ENCODE peak calls at places on chromosome 19, in ten cellular contexts. X is right lobe of liver; L is heart right ventricle; S is tibial artery; R is colonic mucosa; T is A549; K is CD8-positive, alpha-beta memory T cell; W is A673; D is tibial nerve; J is IMR-90. V is an unnamed sample.
A peak's percentile ranks its signal among the peaks of the same experiment; 100 is the strongest.

GRCh38 chr19:23440791-23441190 is 45.5 kb upstream of the ZNF91 start:
- DNase-seq in L (no peak), J (no peak), X (no peak), T (peak; percentile 8), S (no peak), D (no peak), W (no peak), K (no peak), R (no peak), V (no peak)

GRCh38 chr19:56837004-56837403 is 3.5 kb downstream of the PEG3 start:
- DNase-seq in T (no peak), W (peak; percentile 50), L (no peak), X (no peak), R (no peak), S (no peak), K (no peak), D (no peak), J (no peak), V (no peak)

GRCh38 chr19:10871711-10872550 is 578 bp downstream of the CARM1 start:
- DNase-seq in K (no peak), R (peak; percentile 60), S (peak; percentile 47), T (no peak), X (peak; percentile 73), J (no peak), L (peak; percentile 61), W (peak; percentile 65), D (no peak), V (peak; percentile 83)

GRCh38 chr19:15320118-15320517 is 12.2 kb downstream of the BRD4 start:
- DNase-seq in J (peak; percentile 73), R (no peak), K (no peak), X (no peak), T (no peak), S (no peak), L (no peak), D (no peak), W (no peak), V (no peak)

GRCh38 chr19:19538077-19538764 is at the start of gene CILP2:
- DNase-seq in K (peak; percentile 48), S (peak; percentile 26), L (peak; percentile 48), T (no peak), J (no peak), X (peak; percentile 50), R (peak; percentile 40), W (peak; percentile 66), D (no peak), V (peak; percentile 68)

GRCh38 chr19:49097453-49098288 is 12.4 kb downstream of the SNRNP70 start:
- DNase-seq in K (peak; percentile 69), S (peak; percentile 52), L (peak; percentile 55), T (peak; percentile 89), W (peak; percentile 90), X (no peak), J (peak; percentile 72), D (peak; percentile 33), R (peak; percentile 76), V (peak; percentile 79)

GRCh38 chr19:40742477-40742876 is 7.8 kb downstream of the ACTMAP start:
- DNase-seq in W (no peak), J (no peak), R (no peak), K (no peak), S (no peak), T (no peak), X (peak; percentile 78), D (no peak), L (no peak), V (no peak)

GRCh38 chr19:56874530-56874929 is 34.0 kb upstream of the PEG3 start:
- DNase-seq in R (no peak), K (no peak), X (no peak), S (no peak), D (no peak), L (no peak), W (no peak), J (no peak), T (no peak), V (no peak)

GRCh38 chr19:8571006-8571411 is 6.2 kb downstream of the MYO1F start:
- DNase-seq in J (peak; percentile 68), W (no peak), X (peak; percentile 74), L (no peak), K (peak; percentile 53), T (peak; percentile 59), S (peak; percentile 42), D (no peak), R (peak; percentile 38), V (no peak)

DNA sequence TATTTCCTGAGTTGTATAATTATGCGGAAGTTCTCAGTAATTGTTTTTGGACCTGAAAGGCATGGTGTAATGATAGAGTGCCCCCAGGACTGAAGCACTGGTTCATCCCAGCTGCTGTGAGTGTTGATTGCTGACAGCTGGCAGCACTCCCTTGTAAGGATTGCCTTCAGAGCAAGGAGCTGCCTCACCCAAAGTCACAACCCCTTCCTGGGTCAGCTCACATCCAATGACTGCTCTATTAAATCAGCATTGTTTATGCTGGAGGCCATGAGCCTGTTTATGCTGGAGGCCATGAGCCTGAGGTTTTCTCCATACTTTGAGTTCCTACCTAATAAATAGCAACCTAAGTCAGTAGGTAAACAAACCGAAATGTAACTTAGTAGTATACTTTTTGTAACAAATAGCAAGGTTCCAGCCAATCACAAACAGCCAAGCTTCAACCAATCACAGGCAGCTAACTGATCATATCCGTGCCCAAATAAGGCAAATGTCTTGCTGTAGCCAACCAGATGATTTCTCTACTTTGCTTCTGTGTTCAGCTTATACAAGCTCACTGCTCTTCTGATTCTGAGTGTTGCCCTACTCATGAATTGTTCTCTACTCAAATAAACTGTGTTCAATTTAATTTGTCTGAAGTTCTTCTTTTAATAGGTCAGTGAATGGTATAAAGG is 11.7 kb upstream of the SPACA6 start:
- DNase-seq in X (no peak), L (no peak), S (no peak), K (no peak), J (peak; percentile 27), R (no peak), W (peak; percentile 80), D (no peak), T (no peak), V (no peak)
- H3K4me1 ChIP-seq in X (no peaks in the 10 kb centered on the region), L (no peaks in the 10 kb centered on the region), S (no peaks in the 10 kb centered on the region), K (peaks cover 11% of the 10 kb centered on the region), J (peaks cover 2% of the 10 kb centered on the region), R (no peaks in the 10 kb centered on the region), W (peaks cover 6% of the 10 kb centered on the region), D (no peaks in the 10 kb centered on the region), T (peaks cover 5% of the 10 kb centered on the region), V (no peaks in the 10 kb centered on the region)

GRCh38 chr19:53879145-53880037 is 2.6 kb upstream of the PRKCG start:
- DNase-seq in K (peak; percentile 65), D (peak; percentile 87), X (peak; percentile 92), T (peak; percentile 93), R (peak; percentile 91), S (peak; percentile 93), W (peak; percentile 97), L (peak; percentile 96), J (peak; percentile 83), V (peak; percentile 96)
- H3K4me1 ChIP-seq in K (peaks cover 70% of the 10 kb centered on the region), D (no peaks in the 10 kb centered on the region), X (no peaks in the 10 kb centered on the region), T (peaks cover 21% of the 10 kb centered on the region), R (peaks cover 6% of the 10 kb centered on the region), S (peaks cover 24% of the 10 kb centered on the region), W (peaks cover 28% of the 10 kb centered on the region), L (peaks cover 40% of the 10 kb centered on the region), J (peaks cover 5% of the 10 kb centered on the region), V (peaks cover 47% of the 10 kb centered on the region)

GRCh38 chr19:581399-582111 is 8.1 kb upstream of the HCN2 start:
- DNase-seq in D (no peak), R (no peak), K (no peak), L (peak; percentile 54), J (no peak), X (peak; percentile 53), S (no peak), W (no peak), T (no peak), V (no peak)

GRCh38 chr19:577439-578392 is 5.3 kb downstream of the BSG start:
- DNase-seq in T (no peak), L (peak; percentile 31), W (no peak), D (no peak), S (no peak), K (no peak), J (no peak), R (no peak), X (peak; percentile 49), V (no peak)

GRCh38 chr19:580274-580835 is 8.0 kb downstream of the BSG start:
- DNase-seq in X (peak; percentile 52), J (no peak), L (no peak), R (no peak), D (no peak), K (no peak), S (no peak), T (no peak), W (no peak), V (no peak)

GRCh38 chr19:579842-580155 is 7.4 kb downstream of the BSG start:
- DNase-seq in J (no peak), K (no peak), S (no peak), X (peak; percentile 45), D (no peak), R (no peak), L (no peak), T (no peak), W (no peak), V (no peak)

DNA sequence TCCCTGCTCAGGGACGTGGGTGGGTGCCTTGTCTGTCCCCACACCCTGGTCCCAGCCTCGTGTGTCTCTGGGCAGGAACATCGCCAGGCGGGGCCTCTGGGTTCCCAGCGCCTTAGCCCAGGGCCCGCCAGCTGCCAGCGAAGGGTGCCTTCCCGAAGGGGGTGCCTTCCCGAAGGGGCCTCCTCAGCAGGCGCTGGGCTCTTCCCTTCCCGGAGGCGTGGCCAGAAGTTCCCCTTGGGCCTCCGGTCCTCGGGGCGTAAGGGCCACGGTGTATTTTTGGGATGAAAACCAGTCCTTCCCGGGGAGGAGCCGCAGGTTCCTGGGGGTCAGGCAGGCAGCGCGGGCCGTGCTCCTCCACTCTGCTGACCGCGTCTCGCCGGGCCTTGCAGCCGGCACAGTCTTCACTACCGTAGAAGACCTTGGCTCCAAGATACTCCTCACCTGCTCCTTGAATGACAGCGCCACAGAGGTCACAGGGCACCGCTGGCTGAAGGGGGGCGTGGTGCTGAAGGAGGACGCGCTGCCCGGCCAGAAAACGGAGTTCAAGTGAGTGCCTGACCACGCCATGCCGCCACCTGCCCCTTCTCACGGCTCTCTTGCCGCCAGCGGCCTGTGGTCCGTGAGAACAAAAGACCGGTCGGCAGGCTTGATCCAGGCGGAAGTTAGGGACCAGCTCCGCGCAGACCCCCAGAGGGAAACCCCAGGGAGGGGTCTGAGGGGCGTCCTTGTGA is 6.9 kb downstream of the BSG start:
- DNase-seq in R (no peak), J (no peak), T (no peak), K (no peak), D (no peak), W (no peak), S (no peak), X (peak; percentile 52), L (no peak), V (no peak)
- H3K4me1 ChIP-seq in R (peaks cover 15% of the 10 kb centered on the region), J (peaks cover 19% of the 10 kb centered on the region), T (peaks cover 33% of the 10 kb centered on the region), K (peaks cover 14% of the 10 kb centered on the region), D (no peaks in the 10 kb centered on the region), W (peaks cover 14% of the 10 kb centered on the region), S (peaks cover 19% of the 10 kb centered on the region), X (peaks cover 3% of the 10 kb centered on the region), L (peaks cover 97% of the 10 kb centered on the region), V (peaks cover 38% of the 10 kb centered on the region)

DNA sequence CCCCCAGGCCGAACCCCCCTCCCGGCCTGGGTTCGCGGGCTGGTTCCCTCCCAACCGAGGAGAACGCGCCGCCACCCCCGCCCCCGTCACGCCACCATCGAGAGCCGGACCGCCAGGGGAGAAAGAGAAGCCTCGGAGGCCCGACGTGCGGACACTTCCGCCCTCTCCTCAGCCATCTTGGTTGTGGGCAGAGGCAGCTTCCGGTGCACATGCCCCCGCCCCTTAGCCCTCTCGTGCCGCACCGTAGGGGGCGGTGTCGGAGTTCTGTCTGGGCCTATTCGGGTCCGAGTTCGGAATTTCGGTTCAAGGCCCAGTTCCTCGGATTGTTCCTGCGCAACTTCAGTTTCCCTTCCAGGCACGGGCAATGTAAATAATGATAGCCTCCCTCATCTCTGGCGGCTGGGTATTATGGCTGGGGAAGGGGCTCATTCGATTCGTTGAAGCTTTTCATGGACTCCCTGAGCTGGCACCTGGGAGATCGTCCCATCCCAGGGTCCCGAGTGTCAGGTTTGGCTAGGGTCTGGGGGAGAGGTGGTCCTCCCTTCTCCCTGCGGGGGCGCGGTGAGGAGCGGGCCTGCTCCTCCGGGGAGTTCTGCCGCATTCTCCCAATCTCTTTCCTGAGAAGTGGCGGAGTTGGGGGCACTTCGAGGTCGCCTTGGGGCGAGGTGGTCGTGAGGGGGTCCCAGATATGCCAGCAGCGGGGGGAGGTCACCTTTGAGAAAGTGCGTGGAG is at the start of the genes IER2 and STX10:
- DNase-seq in J (peak; percentile 94), S (peak; percentile 96), R (peak; percentile 96), X (peak; percentile 98), L (peak; percentile 94), D (peak; percentile 92), K (peak; percentile 92), W (peak; percentile 97), T (peak; percentile 82), V (peak; percentile 99)
- H3K4me1 ChIP-seq in J (peaks cover 8% of the 10 kb centered on the region), S (peaks cover 17% of the 10 kb centered on the region), R (peaks cover 5% of the 10 kb centered on the region), X (no peaks in the 10 kb centered on the region), L (peaks cover 29% of the 10 kb centered on the region), D (peaks cover 3% of the 10 kb centered on the region), K (peaks cover 12% of the 10 kb centered on the region), W (peaks cover 6% of the 10 kb centered on the region), T (peaks cover 8% of the 10 kb centered on the region), V (peaks cover 30% of the 10 kb centered on the region)

V was measured in sigmoid colon.